ENCODE peak calls at places on chromosomes 13 and 19, in five cellular contexts. S is neural progenitor cell, O is PC-3, L is GM23248, Z is HCT116. Q is an unnamed sample.

GRCh38 chr19:29714371-29714952 is 599 bp downstream of the C19orf12 start:
- DNase-seq in L (peak; percentile 10), S (no peak), O (no peak), Z (no peak), Q (no peak)

GRCh38 chr13:97367427-97367826 is 66.5 kb upstream of the RAP2A start:
- DNase-seq in S (peak; percentile 59), O (no peak), Z (no peak), L (peak; percentile 86), Q (no peak)

GRCh38 chr19:18741566-18742121 is 49.5 kb downstream of the COMP start:
- DNase-seq in O (peak; percentile 47), L (no peak), S (no peak), Z (no peak), Q (no peak)

GRCh38 chr19:38742296-38742695 is 2.0 kb downstream of the CAPN12 start:
- DNase-seq in O (no peak), Z (no peak), L (no peak), S (no peak), Q (no peak)

GRCh38 chr19:3179739-3180293 is 1.2 kb downstream of the S1PR4 start:
- DNase-seq in Z (no peak), O (no peak), S (no peak), L (no peak), Q (no peak)

GRCh38 chr13:109357751-109358150 is 428.6 kb downstream of the IRS2 start:
- DNase-seq in L (no peak), Z (no peak), S (no peak), O (no peak), Q (no peak)

GRCh38 chr19:13010038-13010991 is 15.0 kb downstream of the NFIX start:
- DNase-seq in S (no peak), Z (no peak), L (peak; percentile 4), O (no peak), Q (no peak)

GRCh38 chr19:32268381-32268780 is 77.0 kb upstream of the ZNF507 start:
- DNase-seq in L (no peak), O (no peak), Z (no peak), S (no peak), Q (no peak)

GRCh38 chr19:32605544-32605943 is 24.6 kb downstream of the PDCD5 start:
- DNase-seq in O (no peak), Z (no peak), L (no peak), S (no peak), Q (no peak)

GRCh38 chr19:4369888-4370260 is 26.5 kb downstream of the MPND start:
- DNase-seq in L (no peak), O (no peak), S (peak; percentile 59), Z (no peak), Q (peak; percentile 83)

GRCh38 chr19:40055049-40055448 is 982 bp downstream of the ZNF780B start:
- DNase-seq in Z (no peak), L (no peak), O (no peak), S (no peak), Q (no peak)

GRCh38 chr19:19655051-19655594 is 8.4 kb downstream of the ATP13A1 start:
- DNase-seq in S (no peak), O (no peak), L (no peak), Z (no peak), Q (no peak)

GRCh38 chr19:39179754-39180153 is 17.0 kb upstream of the NCCRP1 start:
- DNase-seq in S (no peak), O (no peak), Z (no peak), L (no peak), Q (no peak)

GRCh38 chr19:11384778-11385129 is 640 bp upstream of the EPOR start:
- DNase-seq in L (no peak), Z (no peak), S (no peak), O (no peak), Q (no peak)

GRCh38 chr13:106602178-106602577 is 34.2 kb upstream of the ARGLU1 start:
- DNase-seq in Z (no peak), L (no peak), S (no peak), O (no peak), Q (no peak)

DNA sequence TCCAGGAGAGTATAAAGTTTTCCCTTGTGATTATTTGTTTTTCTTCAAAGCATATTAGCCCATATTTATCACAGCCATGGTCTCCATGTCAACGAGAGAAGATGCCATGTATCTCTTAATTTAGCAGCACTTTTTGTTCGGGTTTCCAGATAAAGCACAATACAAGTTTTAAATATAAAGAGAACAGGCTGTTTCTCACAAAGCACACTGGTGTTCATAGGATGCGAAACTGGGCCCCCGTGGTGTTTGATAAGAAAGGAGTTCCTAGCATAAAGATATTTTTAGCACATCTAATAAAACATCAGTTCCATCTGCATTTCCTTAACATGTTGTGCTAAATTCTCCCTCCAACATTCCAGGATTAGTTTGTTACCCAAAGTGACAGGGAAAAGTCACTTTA is 72.3 kb upstream of the EDNRB start:
- DNase-seq in O (no peak), S (no peak), L (no peak), Z (no peak), Q (no peak)
- TF ChIP-seq EZH2 in O (no peak), S (no peak), L (no peak), Z (no peak), Q (no peak)

GRCh38 chr19:54206831-54207177 is 6.1 kb downstream of the RPS9 start:
- DNase-seq in O (no peak), L (no peak), Z (no peak), S (no peak), Q (no peak)

GRCh38 chr19:54206030-54206830 is 5.6 kb downstream of the RPS9 start:
- DNase-seq in Z (no peak), L (no peak), S (no peak), O (no peak), Q (no peak)

GRCh38 chr19:54201980-54202379 is 1.3 kb downstream of the RPS9 start:
- DNase-seq in O (no peak), L (no peak), Z (no peak), S (no peak), Q (no peak)

GRCh38 chr19:54203151-54203611 is 2.5 kb downstream of the RPS9 start:
- DNase-seq in L (peak; percentile 77), S (no peak), O (peak; percentile 46), Z (no peak), Q (no peak)

DNA sequence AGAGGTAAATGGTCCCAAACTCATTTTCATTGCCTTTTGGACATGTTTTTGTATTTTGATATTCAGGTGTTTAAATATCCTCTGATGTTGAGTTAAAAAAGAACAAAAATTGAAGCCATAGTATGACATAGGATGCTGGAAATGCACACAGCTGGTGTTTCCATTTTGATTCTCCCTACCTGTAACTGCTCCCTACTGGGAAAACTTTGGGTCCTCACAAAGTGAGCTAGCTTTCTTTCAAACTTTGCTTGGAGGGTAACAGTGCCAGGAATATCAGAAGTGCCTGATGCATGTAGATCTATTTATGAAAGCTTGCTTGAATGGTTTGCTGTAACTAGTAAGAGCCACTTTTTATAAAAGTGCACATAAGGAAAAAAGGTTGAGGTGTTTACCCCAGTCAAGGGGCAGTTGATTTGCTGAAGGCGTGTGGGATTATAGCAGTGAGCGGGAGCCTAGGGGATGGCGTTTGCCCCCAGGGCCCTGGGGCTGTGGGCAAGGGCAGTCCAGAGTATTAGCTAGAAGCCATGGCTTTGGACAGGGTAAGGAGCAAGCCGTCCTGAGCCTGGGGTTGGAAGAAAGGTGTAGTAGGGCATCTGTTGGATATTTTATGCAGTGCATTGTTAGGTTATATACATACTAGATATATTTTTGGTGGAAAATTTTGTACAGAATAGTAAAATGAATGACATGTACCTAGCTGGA is 4.3 kb downstream of the RPS9 start:
- DNase-seq in Z (no peak), O (no peak), L (no peak), S (no peak), Q (no peak)
- H3K9ac ChIP-seq in Z (no peak overlapping the region), O (no peak overlapping the region), L (peak overlapping the region; percentile 97), S (peak overlapping the region; percentile 25), Q (no peak overlapping the region)

GRCh38 chr13:83352391-83352790 is 529.9 kb downstream of the SLITRK1 start:
- DNase-seq in O (peak; percentile 62), L (no peak), S (no peak), Z (no peak), Q (no peak)

GRCh38 chr13:83355042-83355441 is 527.2 kb downstream of the SLITRK1 start:
- DNase-seq in S (no peak), Z (no peak), L (no peak), O (no peak), Q (no peak)

GRCh38 chr13:83350569-83350968 is 531.7 kb downstream of the SLITRK1 start:
- DNase-seq in O (peak; percentile 71), S (no peak), Z (no peak), L (peak; percentile 82), Q (no peak)
- TF ChIP-seq EZH2phosphoT487 in O (no peak), S (no peak), Z (no peak), L (no peak), Q (no peak)

DNA sequence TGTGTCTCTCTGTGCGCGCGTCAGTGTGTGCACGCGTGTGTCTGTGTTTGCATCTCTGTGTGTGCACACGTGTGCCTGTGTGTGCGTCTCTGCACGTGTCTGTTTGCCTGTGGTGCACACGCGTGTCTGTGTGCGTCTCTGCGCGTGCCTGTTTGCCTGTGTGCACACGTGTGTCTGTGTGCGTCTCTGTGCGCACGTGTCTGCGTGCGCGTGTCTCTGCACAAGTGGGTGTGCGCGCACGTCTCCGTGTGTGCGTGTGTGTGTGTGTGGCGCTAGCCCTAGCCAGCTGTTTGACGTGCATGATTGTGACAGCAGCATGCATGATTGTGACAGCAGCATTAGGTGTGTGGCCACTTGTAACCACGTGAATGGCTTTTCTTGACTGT is 31.1 kb downstream of the ZNF146 start:
- DNase-seq in O (no peak), L (peak; percentile 33), S (no peak), Z (no peak), Q (no peak)
- TF ChIP-seq EZH2 in O (no peak), L (no peak), S (no peak), Z (no peak), Q (no peak)

GRCh38 chr13:38350114-38350617 is 515 bp downstream of the UFM1 start:
- DNase-seq in O (peak; percentile 40), S (peak; percentile 61), Z (peak; percentile 35), L (peak; percentile 80), Q (peak; percentile 47)
- H3K9ac ChIP-seq in O (peak overlapping the region; percentile 96), S (peak overlapping the region; percentile 65), Z (peak overlapping the region; percentile 77), L (peak overlapping the region; percentile 97), Q (peak overlapping the region; percentile 90)

GRCh38 chr19:49437231-49437630 is 4.1 kb downstream of the SLC17A7 start:
- DNase-seq in L (no peak), O (no peak), Z (no peak), S (no peak), Q (no peak)
- TF ChIP-seq EZH2phosphoT487 in L (no peak), O (no peak), Z (no peak), S (no peak), Q (no peak)

DNA sequence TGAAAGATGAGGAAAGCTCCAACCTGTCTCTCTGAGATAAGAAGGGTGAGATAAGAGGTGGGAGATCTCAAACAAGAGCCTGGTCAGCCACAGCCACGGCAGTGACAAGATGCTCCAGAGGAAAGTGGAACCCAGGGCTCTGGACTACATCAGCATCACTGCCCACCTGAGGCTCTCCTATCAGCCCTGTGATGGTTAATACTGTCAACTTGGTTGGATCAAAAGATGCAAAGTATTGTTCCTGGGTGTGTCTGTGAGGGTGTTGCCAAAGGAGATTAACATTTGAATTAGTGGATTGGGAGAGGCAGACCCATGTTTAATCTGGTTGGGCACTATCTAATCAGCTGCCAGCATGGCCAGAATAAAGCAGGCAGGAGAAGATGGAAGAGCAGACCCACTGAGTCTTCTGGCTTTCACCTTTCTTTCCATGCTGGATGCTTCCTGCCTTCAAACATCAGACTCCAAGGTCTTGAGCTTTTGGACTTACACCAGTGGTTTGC is 476.6 kb upstream of the NBEA start:
- DNase-seq in Z (no peak), O (no peak), S (no peak), L (no peak), Q (no peak)
- TF ChIP-seq EZH2 in Z (no peak), O (no peak), S (no peak), L (no peak), Q (no peak)